ENCODE peak calls at places on chromosomes 16 and 17, in four cellular contexts. I, C, X and D are unnamed samples.

GRCh38 chr16:58030136-58030840 is 4.7 kb downstream of the MMP15 start:
- DNase-seq in X (no peak), I (no peak), C (no peak), D (no peak)

GRCh38 chr16:709651-710499 is 4.3 kb upstream of the FBXL16 start:
- DNase-seq in I (no peak), C (peak), X (no peak), D (peak)

GRCh38 chr17:3919123-3919624 is 2.9 kb upstream of the P2RX1 start:
- DNase-seq in X (peak), C (no peak), I (no peak), D (no peak)

GRCh38 chr16:30984669-30985400 is at the start of gene HSD3B7:
- DNase-seq in C (peak), I (peak), X (peak), D (peak)

GRCh38 chr16:4709481-4709880 is 16.1 kb downstream of the NUDT16L1 start:
- DNase-seq in X (no peak), I (no peak), C (no peak), D (no peak)

GRCh38 chr16:30996324-30996999 is 11.5 kb downstream of the HSD3B7 start:
- DNase-seq in I (no peak), C (no peak), X (no peak), D (no peak)

GRCh38 chr16:15650698-15651161 is 685 bp downstream of the NDE1 start:
- DNase-seq in X (peak), I (no peak), C (peak), D (peak)

GRCh38 chr16:78684655-78685400 is 585.4 kb downstream of the WWOX start:
- DNase-seq in C (no peak), I (no peak), X (peak), D (no peak)

GRCh38 chr17:74147966-74148365 is 55.5 kb upstream of the RPL38 start:
- DNase-seq in I (no peak), X (peak), C (no peak), D (no peak)

GRCh38 chr16:63672493-63672892 is 1449.4 kb downstream of the CDH11 start:
- DNase-seq in X (no peak), I (no peak), C (no peak), D (no peak)

GRCh38 chr17:51598824-51599223 is 338.5 kb downstream of the UTP18 start:
- DNase-seq in C (no peak), X (no peak), I (no peak), D (no peak)

GRCh38 chr17:28345420-28346198 is 10.0 kb downstream of the TNFAIP1 start:
- DNase-seq in I (peak), X (no peak), C (no peak), D (peak)

GRCh38 chr17:61833536-61834203 is 29.7 kb downstream of the BRIP1 start:
- DNase-seq in C (no peak), I (no peak), X (no peak), D (no peak)

GRCh38 chr16:54067317-54068065 is 219.1 kb downstream of the IRX3 start:
- DNase-seq in X (no peak), C (no peak), I (no peak), D (no peak)

GRCh38 chr16:588639-588888 is 1.3 kb upstream of the RAB40C start:
- DNase-seq in X (peak), I (peak), C (peak), D (peak)

GRCh38 chr17:48052956-48053757 is 5.0 kb downstream of the NFE2L1 start:
- DNase-seq in I (peak), C (no peak), X (peak), D (no peak)

GRCh38 chr16:83651871-83652270 is 155.9 kb upstream of the HSBP1 start:
- DNase-seq in I (no peak), C (no peak), X (no peak), D (no peak)

GRCh38 chr17:76147211-76148014 is 6.4 kb upstream of the FOXJ1 start:
- DNase-seq in I (no peak), C (no peak), X (no peak), D (no peak)

GRCh38 chr16:79348521-79349306 is 251.8 kb downstream of the MAF start:
- DNase-seq in X (no peak), C (no peak), I (no peak), D (no peak)

GRCh38 chr17:48236681-48237134 is 129.1 kb downstream of the SNX11 start:
- DNase-seq in C (no peak), X (no peak), I (no peak), D (no peak)

GRCh38 chr16:64910351-64910750 is 211.5 kb downstream of the CDH11 start:
- DNase-seq in I (no peak), C (peak), X (no peak), D (peak)

GRCh38 chr17:8041980-8042379 is 3.1 kb downstream of the ALOX15B start:
- DNase-seq in X (peak), C (no peak), I (no peak), D (no peak)

GRCh38 chr16:1899641-1900451 is 18.4 kb downstream of the HS3ST6 start:
- DNase-seq in C (no peak), I (peak), X (no peak), D (no peak)

GRCh38 chr17:9350083-9350482 is 225.5 kb downstream of the STX8 start:
- DNase-seq in X (no peak), I (no peak), C (no peak), D (no peak)

GRCh38 chr17:28727727-28728363 is 743 bp upstream of the NEK8 start:
- DNase-seq in I (peak), X (peak), C (peak), D (peak)

GRCh38 chr17:10843806-10844205 is 5.9 kb upstream of the PIRT start:
- DNase-seq in X (no peak), I (peak), C (no peak), D (no peak)

GRCh38 chr17:16521070-16521727 is 29.2 kb upstream of the LRRC75A start:
- DNase-seq in I (peak), C (peak), X (peak), D (peak)

GRCh38 chr16:30075503-30076275 is at the start of gene PPP4C:
- DNase-seq in X (peak), C (peak), I (peak), D (peak)

GRCh38 chr17:63480826-63481487 is 4.1 kb downstream of the ACE start:
- DNase-seq in C (no peak), I (no peak), X (no peak), D (no peak)

GRCh38 chr17:62750502-62751349 is 57.4 kb downstream of the MARCHF10 start:
- DNase-seq in X (no peak), I (no peak), C (peak), D (no peak)

GRCh38 chr16:9134739-9135138 is 43.3 kb downstream of the HAPSTR1 start:
- DNase-seq in C (peak), X (peak), I (peak), D (peak)

GRCh38 chr16:31460582-31461002 is 1.3 kb downstream of the ARMC5 start:
- DNase-seq in C (peak), X (peak), I (no peak), D (no peak)

GRCh38 chr17:17824780-17825614 is 11.8 kb downstream of the SREBF1 start:
- DNase-seq in X (peak), C (peak), I (no peak), D (no peak)

GRCh38 chr16:27795992-27796614 is 246.2 kb downstream of the KATNIP start:
- DNase-seq in C (peak), X (no peak), I (peak), D (peak)

GRCh38 chr17:60506312-60506711 is 19.7 kb downstream of the APPBP2 start:
- DNase-seq in I (no peak), X (no peak), C (no peak), D (no peak)

GRCh38 chr17:40448639-40449261 is 5.5 kb downstream of the IGFBP4 start:
- DNase-seq in C (no peak), I (peak), X (peak), D (peak)

GRCh38 chr17:78684026-78684425 is 98.0 kb downstream of the CYTH1 start:
- DNase-seq in C (no peak), I (no peak), X (no peak), D (no peak)
- H3K27ac ChIP-seq in C (no peak), I (no peak), X (no peak), D (no peak)

GRCh38 chr17:68458260-68459029 is 1.1 kb upstream of the WIPI1 start:
- DNase-seq in I (no peak), X (no peak), C (no peak), D (no peak)
- H3K27ac ChIP-seq in I (peak), X (peak), C (no peak), D (peak)

DNA sequence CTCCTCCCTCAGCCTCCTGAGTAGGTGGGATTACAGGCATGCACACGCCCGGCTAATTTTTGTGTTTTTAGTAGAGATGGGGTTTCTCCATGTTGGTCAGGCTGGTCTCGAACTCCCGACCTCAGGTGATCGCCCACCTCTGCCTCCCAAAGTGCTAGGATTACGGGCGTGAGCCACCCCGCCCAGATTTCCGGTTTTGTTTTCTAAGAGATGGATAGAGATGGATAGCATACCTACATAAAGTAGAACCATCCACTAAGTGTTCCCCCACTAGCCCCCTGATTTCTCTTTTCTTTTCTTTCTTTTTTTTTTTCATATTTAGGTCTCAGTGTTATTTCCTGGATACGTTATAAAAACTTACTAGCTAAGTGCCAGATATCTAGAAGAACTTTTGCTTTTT is 2.0 kb downstream of the WSB1 start:
- DNase-seq in C (no peak), I (no peak), X (no peak), D (no peak)
- H3K27ac ChIP-seq in C (no peak), I (peak), X (peak), D (peak)

DNA sequence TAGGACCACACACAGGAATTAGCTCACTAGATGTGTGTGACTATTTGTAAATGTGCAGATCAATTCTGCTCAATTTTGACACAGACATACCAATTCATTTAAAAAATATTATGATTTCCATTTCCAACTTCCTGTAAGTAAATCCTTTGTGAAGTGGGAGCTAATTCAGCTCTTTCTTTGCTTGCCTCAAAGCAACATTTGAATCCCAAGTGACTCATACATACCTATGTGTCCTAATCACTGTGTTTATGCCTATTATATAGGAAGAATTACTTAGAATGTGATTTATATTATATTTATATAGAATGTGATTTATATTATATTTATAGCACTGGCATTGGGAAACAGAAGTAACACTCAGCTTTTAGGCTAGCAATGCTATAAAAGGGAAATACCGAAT is 195.9 kb upstream of the C17orf78 start:
- DNase-seq in X (no peak), I (no peak), C (no peak), D (no peak)
- H3K27ac ChIP-seq in X (no peak), I (no peak), C (no peak), D (no peak)